ENCODE peak calls at places on chromosomes 3 and 15, in four cellular contexts. K is H54, F is epithelial cell of prostate, Z is body of pancreas. V is an unnamed sample.

GRCh38 chr3:128323206-128324081 is 143.2 kb downstream of the DNAJB8 start:
- DNase-seq in K (no peak), F (no peak), Z (peak), V (no peak)

GRCh38 chr3:117006123-117006522 is 296.5 kb downstream of the TUSC7 start:
- DNase-seq in Z (no peak), K (no peak), F (no peak), V (no peak)

GRCh38 chr15:38696120-38696727 is 131.6 kb upstream of the RASGRP1 start:
- DNase-seq in K (peak), Z (no peak), F (no peak), V (no peak)

GRCh38 chr3:69214241-69214640 is 91.8 kb upstream of the LMOD3 start:
- DNase-seq in K (no peak), Z (no peak), F (no peak), V (no peak)

GRCh38 chr3:133894334-133895207 is 1.1 kb downstream of the RAB6B start:
- DNase-seq in Z (no peak), F (no peak), K (no peak), V (no peak)

GRCh38 chr3:14765065-14765410 is 53.7 kb upstream of the FGD5 start:
- DNase-seq in Z (no peak), K (no peak), F (no peak), V (no peak)

GRCh38 chr3:50275160-50275995 is 3.5 kb upstream of the LSMEM2 start:
- DNase-seq in Z (no peak), K (no peak), F (no peak), V (no peak)

GRCh38 chr3:125202197-125202596 is 10.4 kb downstream of the SLC12A8 start:
- DNase-seq in K (no peak), F (no peak), Z (no peak), V (no peak)

GRCh38 chr3:128753715-128754114 is 27.7 kb downstream of the RAB7A start:
- DNase-seq in Z (no peak), F (no peak), K (no peak), V (no peak)

GRCh38 chr3:58640700-58641372 is 25.7 kb downstream of the FAM3D start:
- DNase-seq in Z (peak), F (no peak), K (peak), V (peak)

GRCh38 chr3:73716418-73716817 is 91.7 kb upstream of the PDZRN3 start:
- DNase-seq in F (peak), K (peak), Z (no peak), V (peak)

GRCh38 chr3:127137757-127138536 is 55.0 kb upstream of the PRR23E start:
- DNase-seq in F (no peak), Z (no peak), K (no peak), V (no peak)

GRCh38 chr15:34335176-34335575 is 2.4 kb downstream of the SLC12A6 start:
- DNase-seq in K (no peak), Z (no peak), F (no peak), V (no peak)

GRCh38 chr3:30656624-30657141 is 50.3 kb downstream of the TGFBR2 start:
- DNase-seq in Z (no peak), F (no peak), K (no peak), V (no peak)

GRCh38 chr15:39054128-39054732 is 489.6 kb upstream of the RASGRP1 start:
- DNase-seq in F (no peak), Z (no peak), K (no peak), V (no peak)

GRCh38 chr3:79005084-79005483 is 762.7 kb downstream of the ROBO1 start:
- DNase-seq in F (no peak), K (no peak), Z (no peak), V (no peak)

GRCh38 chr3:140597792-140598191 is 80.1 kb upstream of the TRIM42 start:
- DNase-seq in Z (no peak), F (no peak), K (no peak), V (no peak)

GRCh38 chr3:134885877-134886621 is 91.0 kb downstream of the EPHB1 start:
- DNase-seq in Z (no peak), F (no peak), K (no peak), V (peak)

GRCh38 chr3:183287301-183287971 is 34.4 kb downstream of the B3GNT5 start:
- DNase-seq in K (no peak), Z (peak), F (no peak), V (no peak)